ENCODE peak calls at places on chromosomes 3 and 15, in ten cellular contexts. A, U, K, Z, W, J, C, H, T and I are unnamed samples.
A peak's percentile ranks its signal among the peaks of the same experiment; 100 is the strongest.

GRCh38 chr15:51576911-51577500 is 45.6 kb downstream of the DMXL2 start:
- DNase-seq in U (no peak), T (no peak), A (no peak), K (no peak), H (no peak), W (no peak), C (no peak), Z (no peak), J (no peak), I (no peak)

GRCh38 chr3:74546426-74546825 is 68.0 kb downstream of the CNTN3 start:
- DNase-seq in W (no peak), K (peak; percentile 47), H (no peak), C (no peak), A (no peak), Z (no peak), U (no peak), J (no peak), T (no peak), I (peak; percentile 85)

GRCh38 chr3:65776494-65776893 is 262.2 kb downstream of the MAGI1 start:
- DNase-seq in W (no peak), C (no peak), K (no peak), T (no peak), U (no peak), Z (no peak), J (no peak), H (no peak), A (no peak), I (no peak)

GRCh38 chr15:42070966-42071350 is 23.4 kb downstream of the PLA2G4D start:
- DNase-seq in U (no peak), A (no peak), C (peak; percentile 50), H (no peak), Z (no peak), W (no peak), T (no peak), K (no peak), J (no peak), I (peak; percentile 33)

GRCh38 chr15:84960391-84961113 is 21.1 kb upstream of the PDE8A start:
- DNase-seq in C (no peak), Z (no peak), W (no peak), J (no peak), K (no peak), T (peak; percentile 53), H (no peak), A (no peak), U (no peak), I (no peak)

GRCh38 chr3:176587089-176587488 is 610.2 kb downstream of the TBL1XR1 start:
- DNase-seq in K (no peak), W (no peak), U (no peak), J (no peak), A (no peak), C (no peak), T (no peak), Z (no peak), H (no peak), I (no peak)

GRCh38 chr3:9101286-9101685 is 138.0 kb upstream of the RAD18 start:
- DNase-seq in A (peak; percentile 7), K (no peak), C (peak; percentile 63), J (no peak), H (no peak), W (no peak), Z (no peak), T (no peak), U (no peak), I (no peak)

GRCh38 chr3:7602297-7602696 is 741.4 kb downstream of the GRM7 start:
- DNase-seq in J (no peak), Z (no peak), A (no peak), K (no peak), H (no peak), T (no peak), W (no peak), C (no peak), U (no peak), I (no peak)

GRCh38 chr3:49700014-49700413 is 10.7 kb downstream of the RNF123 start:
- DNase-seq in K (no peak), C (peak; percentile 25), T (no peak), J (no peak), Z (no peak), A (no peak), H (no peak), U (no peak), W (no peak), I (no peak)

GRCh38 chr3:117019082-117019713 is 309.6 kb downstream of the TUSC7 start:
- DNase-seq in A (peak; percentile 67), T (peak; percentile 75), J (no peak), Z (peak; percentile 20), U (peak; percentile 28), H (peak; percentile 66), W (peak; percentile 53), C (no peak), K (peak; percentile 84), I (no peak)

GRCh38 chr3:168220609-168221008 is 124.9 kb upstream of the GOLIM4 start:
- DNase-seq in U (no peak), K (no peak), A (no peak), W (no peak), T (no peak), H (no peak), C (no peak), Z (no peak), J (no peak), I (no peak)

GRCh38 chr3:25045291-25045690 is 382.8 kb upstream of the RARB start:
- DNase-seq in C (no peak), K (no peak), J (no peak), H (no peak), U (peak; percentile 31), W (no peak), T (no peak), A (peak; percentile 39), Z (no peak), I (no peak)

GRCh38 chr15:99502182-99502581 is 63.6 kb upstream of the MEF2A start:
- DNase-seq in H (no peak), W (no peak), K (no peak), T (no peak), C (peak; percentile 27), J (no peak), Z (no peak), A (no peak), U (no peak), I (no peak)

GRCh38 chr15:23686466-23687142 is 501 bp downstream of the NDN start:
- DNase-seq in J (no peak), Z (no peak), W (no peak), A (peak; percentile 2), T (no peak), C (peak; percentile 84), H (no peak), K (no peak), U (no peak), I (no peak)

GRCh38 chr15:26087881-26088280 is 224.8 kb upstream of the ATP10A start:
- DNase-seq in T (no peak), Z (no peak), K (no peak), J (no peak), W (no peak), H (no peak), A (no peak), U (no peak), C (no peak), I (no peak)

GRCh38 chr3:128123538-128124368 is at the start of gene RUVBL1:
- DNase-seq in T (peak; percentile 99), Z (peak; percentile 95), K (peak; percentile 98), H (peak; percentile 97), W (peak; percentile 97), U (peak; percentile 99), J (peak; percentile 96), C (peak; percentile 97), A (peak; percentile 98), I (peak; percentile 98)
- TF ChIP-seq CTCF in T (no peak), Z (no peak), K (no peak), H (no peak), W (peak; percentile 17), U (no peak), J (no peak), C (no peak), A (no peak), I (no peak)

GRCh38 chr3:30681276-30682211 is 75.1 kb downstream of the TGFBR2 start:
- DNase-seq in W (peak; percentile 42), U (peak; percentile 69), K (no peak), A (peak; percentile 99), Z (peak; percentile 59), J (no peak), C (peak; percentile 32), H (no peak), T (peak; percentile 84), I (peak; percentile 62)
- H3K4me1 ChIP-seq in W (peaks cover 21% of the 10 kb centered on the region), U (peaks cover 39% of the 10 kb centered on the region), K (no peaks in the 10 kb centered on the region), A (peaks cover 92% of the 10 kb centered on the region), Z (peaks cover 23% of the 10 kb centered on the region), J (peaks cover 38% of the 10 kb centered on the region), C (peaks cover 59% of the 10 kb centered on the region), H (peaks cover 39% of the 10 kb centered on the region), T (no peaks in the 10 kb centered on the region), I (no peaks in the 10 kb centered on the region)

GRCh38 chr3:153160451-153161137 is 1.4 kb upstream of the RAP2B start:
- DNase-seq in W (peak; percentile 72), Z (peak; percentile 67), H (peak; percentile 85), C (peak; percentile 94), K (peak; percentile 93), U (peak; percentile 75), A (peak; percentile 91), J (peak; percentile 65), T (peak; percentile 89), I (peak; percentile 84)

GRCh38 chr3:153162513-153163348 is 705 bp downstream of the RAP2B start:
- DNase-seq in A (peak; percentile 58), U (peak; percentile 33), C (peak; percentile 92), J (no peak), W (peak; percentile 37), T (peak; percentile 71), Z (peak; percentile 35), K (peak; percentile 68), H (peak; percentile 48), I (peak; percentile 68)

GRCh38 chr3:153159771-153160397 is 2.1 kb upstream of the RAP2B start:
- DNase-seq in T (no peak), Z (no peak), C (no peak), K (no peak), W (no peak), U (no peak), J (no peak), H (no peak), A (no peak), I (no peak)

GRCh38 chr3:153161714-153162512 is at the start of gene RAP2B:
- DNase-seq in W (peak; percentile 97), A (peak; percentile 95), C (peak; percentile 100), J (peak; percentile 88), K (peak; percentile 99), Z (peak; percentile 96), U (peak; percentile 96), H (peak; percentile 96), T (peak; percentile 98), I (peak; percentile 99)

GRCh38 chr3:153161138-153161713 is 800 bp upstream of the RAP2B start:
- DNase-seq in W (peak; percentile 91), K (peak; percentile 97), A (peak; percentile 99), U (peak; percentile 97), C (no peak), T (peak; percentile 98), J (peak; percentile 99), Z (peak; percentile 93), H (peak; percentile 100), I (peak; percentile 93)
- TF ChIP-seq POLR2A in W (no peak), K (peak; percentile 52), A (no peak), U (no peak), C (no peak), T (peak; percentile 63), J (no peak), Z (peak; percentile 13), H (peak; percentile 17), I (peak; percentile 80)

DNA sequence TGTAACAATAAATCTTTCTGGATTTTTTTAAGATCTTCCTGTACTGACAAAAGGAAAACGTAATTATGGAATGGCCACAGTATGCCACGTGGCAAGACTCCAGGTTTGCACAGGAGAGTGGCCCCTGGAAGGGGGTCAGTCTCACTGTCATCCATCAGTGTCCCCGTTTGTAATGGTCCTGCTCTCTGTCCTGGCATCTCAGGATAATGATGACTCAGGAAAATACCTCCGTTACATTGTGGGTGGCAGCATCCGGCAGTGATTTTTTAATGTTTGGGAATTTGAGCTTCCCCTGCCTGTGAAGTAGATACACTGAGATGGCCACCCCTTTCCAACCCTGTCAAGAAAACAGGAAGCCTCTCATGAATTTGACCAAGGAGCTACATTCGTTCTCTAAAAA is 110.5 kb downstream of the C3orf70 start:
- DNase-seq in T (no peak), C (no peak), U (no peak), W (no peak), A (no peak), J (no peak), H (no peak), K (no peak), Z (no peak), I (no peak)
- TF ChIP-seq CTCF in T (no peak), C (no peak), U (no peak), W (no peak), A (no peak), J (no peak), H (no peak), K (no peak), Z (no peak), I (no peak)